ENCODE peak calls at places on chromosomes 7 and 10, in nine cellular contexts. Y, R, K, S, L, M, C, T and N are unnamed samples.

GRCh38 chr10:78623577-78624215 is 445.1 kb upstream of the ZMIZ1 start:
- DNase-seq in R (peak), S (peak), Y (no peak), K (no peak), C (no peak), M (peak), T (no peak), L (no peak), N (peak)

GRCh38 chr10:44513592-44513991 is 128.7 kb upstream of the CXCL12 start:
- DNase-seq in T (no peak), C (no peak), R (no peak), Y (no peak), S (no peak), K (peak), M (no peak), L (no peak), N (no peak)

GRCh38 chr10:6755891-6756460 is 175.9 kb upstream of the PRKCQ start:
- DNase-seq in C (no peak), R (no peak), K (no peak), S (peak), Y (no peak), L (no peak), M (peak), T (no peak), N (peak)

GRCh38 chr7:54529568-54529967 is 12.6 kb upstream of the VSTM2A start:
- DNase-seq in T (no peak), S (no peak), M (no peak), R (no peak), L (no peak), K (no peak), C (no peak), Y (no peak), N (no peak)

GRCh38 chr10:74718208-74718607 is 108.2 kb upstream of the KAT6B start:
- DNase-seq in M (no peak), S (no peak), K (no peak), R (no peak), L (no peak), Y (no peak), C (no peak), T (no peak), N (no peak)

GRCh38 chr10:93062499-93063216 is 2.1 kb downstream of the CYP26C1 start:
- DNase-seq in C (peak), M (no peak), L (peak), K (no peak), S (peak), T (peak), Y (no peak), R (no peak), N (no peak)

GRCh38 chr10:24213881-24214280 is 4.9 kb downstream of the KIAA1217 start:
- DNase-seq in Y (no peak), L (no peak), M (no peak), T (no peak), R (no peak), C (no peak), S (no peak), K (no peak), N (no peak)

GRCh38 chr10:69703766-69704191 is 73.7 kb downstream of the FAM241B start:
- DNase-seq in K (no peak), Y (no peak), L (no peak), S (peak), T (no peak), R (peak), M (peak), C (no peak), N (peak)

GRCh38 chr10:43220971-43221418 is 45.9 kb downstream of the RASGEF1A start:
- DNase-seq in L (peak), T (no peak), M (no peak), S (no peak), K (peak), R (no peak), C (no peak), Y (no peak), N (no peak)

GRCh38 chr7:140060788-140061606 is 1.8 kb downstream of the PARP12 start:
- DNase-seq in S (no peak), M (no peak), Y (peak), C (peak), T (peak), R (no peak), K (no peak), L (no peak), N (no peak)

GRCh38 chr7:951881-952547 is 2.5 kb downstream of the ADAP1 start:
- DNase-seq in K (peak), R (no peak), C (no peak), Y (no peak), M (no peak), T (no peak), L (peak), S (no peak), N (no peak)
- TF ChIP-seq CTCF in K (no peak), R (no peak), C (no peak), Y (no peak), M (no peak), T (no peak), L (no peak), S (no peak), N (no peak)

DNA sequence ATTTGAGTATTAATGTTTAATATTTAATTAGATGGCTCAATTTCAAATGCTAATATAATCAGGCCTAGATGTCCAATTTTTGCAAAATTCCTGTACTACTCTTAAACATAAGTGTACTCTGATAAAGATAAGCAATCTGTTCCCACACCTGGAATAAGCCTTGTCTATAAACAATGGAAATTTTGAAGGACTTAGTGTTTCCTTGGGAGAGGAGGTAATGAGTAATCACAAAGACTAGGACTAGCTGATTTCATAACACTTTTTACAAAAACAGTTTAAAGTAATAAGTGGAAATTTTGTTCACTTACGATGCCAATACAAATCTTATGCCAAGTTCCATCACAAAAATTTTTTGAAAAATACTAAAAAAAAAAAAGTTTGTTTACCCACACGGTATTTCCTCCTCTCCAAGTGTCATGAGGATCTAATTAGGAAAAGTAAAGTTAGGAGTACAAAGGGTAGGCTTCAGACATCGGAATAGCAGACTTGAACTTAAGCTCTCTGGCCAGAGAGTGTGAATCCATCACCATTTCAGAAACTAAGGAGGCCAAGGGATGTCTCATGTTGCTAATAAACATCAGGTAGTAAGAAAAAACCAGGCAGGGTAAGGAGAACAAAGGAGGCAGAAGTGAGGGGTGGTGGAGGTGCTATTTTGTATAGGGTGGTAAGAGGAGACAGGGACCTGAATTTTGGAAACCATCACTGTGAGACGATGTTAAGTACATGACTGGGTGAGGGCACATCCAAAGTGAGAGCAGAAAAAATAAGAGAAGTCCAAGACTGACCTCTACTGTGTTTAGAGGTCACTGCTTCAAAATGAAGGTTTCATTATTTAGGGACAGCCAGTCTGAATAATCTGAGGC is 61.3 kb downstream of the RAPGEF5 start:
- DNase-seq in M (no peak), L (no peak), R (no peak), K (no peak), Y (no peak), T (no peak), S (peak), C (no peak), N (no peak)
- TF ChIP-seq CTCF in M (no peak), L (no peak), R (no peak), K (peak), Y (peak), T (no peak), S (no peak), C (no peak), N (no peak)

DNA sequence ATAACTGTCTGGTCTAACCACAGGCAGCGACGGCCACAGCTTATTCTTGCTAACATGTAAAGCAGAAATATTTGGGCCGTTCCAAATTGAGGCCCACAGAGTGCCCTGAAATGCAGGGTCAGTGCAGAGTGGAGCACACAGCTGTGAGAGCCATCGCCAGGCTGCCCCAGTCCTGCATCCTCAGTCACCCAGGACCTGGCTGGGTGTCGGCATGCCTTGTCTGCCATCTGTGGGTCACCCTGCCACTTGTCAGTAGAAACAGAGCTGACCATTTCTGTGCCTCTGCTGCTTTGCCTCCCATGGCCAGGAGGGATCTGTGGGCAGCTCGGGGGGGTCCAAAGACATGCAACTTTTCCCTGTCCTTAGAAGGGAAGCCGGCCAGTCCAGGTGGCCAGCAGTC is 57.3 kb upstream of the BTBD16 start:
- DNase-seq in T (no peak), S (no peak), C (no peak), M (no peak), R (no peak), Y (no peak), L (no peak), K (no peak), N (no peak)
- TF ChIP-seq CTCF in T (peak), S (no peak), C (no peak), M (no peak), R (no peak), Y (no peak), L (no peak), K (no peak), N (no peak)

DNA sequence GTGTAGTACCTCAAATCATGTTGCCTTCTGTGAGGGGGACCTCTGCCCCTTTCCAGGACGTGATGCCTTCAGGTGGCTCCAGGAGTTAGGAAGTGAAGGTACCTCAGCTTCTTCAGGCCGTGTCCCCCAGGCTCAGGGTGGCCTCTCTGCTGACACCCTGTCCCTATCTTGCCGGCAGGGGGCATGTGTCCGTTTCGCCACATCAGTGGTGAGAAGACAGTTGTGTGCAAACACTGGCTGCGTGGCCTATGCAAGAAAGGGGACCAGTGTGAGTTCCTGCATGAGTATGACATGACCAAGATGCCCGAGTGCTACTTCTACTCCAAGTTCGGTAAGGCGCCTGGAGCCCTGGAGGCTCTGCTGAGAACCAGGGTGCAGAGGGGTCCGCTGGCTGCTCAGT is 9.2 kb downstream of the CPSF4 start:
- DNase-seq in K (no peak), R (no peak), M (no peak), T (no peak), S (no peak), Y (no peak), L (no peak), C (no peak), N (no peak)
- TF ChIP-seq CTCF in K (no peak), R (no peak), M (no peak), T (peak), S (no peak), Y (peak), L (no peak), C (no peak), N (peak)

GRCh38 chr10:22986771-22987542 is 59.1 kb downstream of the ARMC3 start:
- DNase-seq in T (no peak), S (peak), Y (no peak), L (no peak), C (no peak), M (no peak), R (no peak), K (no peak), N (no peak)
- TF ChIP-seq CTCF in T (peak), S (peak), Y (peak), L (no peak), C (no peak), M (no peak), R (peak), K (peak), N (peak)

GRCh38 chr7:87218941-87219544 is 489 bp downstream of the TMEM243 start:
- DNase-seq in S (peak), Y (no peak), M (no peak), R (no peak), K (peak), T (no peak), L (peak), C (peak), N (no peak)

GRCh38 chr7:87220734-87221215 is 1.2 kb upstream of the TMEM243 start:
- DNase-seq in R (no peak), K (no peak), T (no peak), Y (no peak), M (no peak), S (no peak), L (no peak), C (peak), N (no peak)

GRCh38 chr7:87217983-87218653 is 1.4 kb downstream of the TMEM243 start:
- DNase-seq in Y (no peak), M (no peak), T (no peak), C (no peak), S (no peak), L (no peak), K (no peak), R (no peak), N (no peak)

GRCh38 chr7:87220026-87220733 is 648 bp upstream of the TMEM243 start:
- DNase-seq in T (peak), M (peak), R (no peak), L (peak), Y (peak), C (peak), S (peak), K (peak), N (no peak)

GRCh38 chr7:87219545-87220025 is at the start of gene TMEM243:
- DNase-seq in R (no peak), K (peak), C (peak), L (peak), Y (peak), S (peak), T (peak), M (no peak), N (no peak)
- TF ChIP-seq CTCF in R (peak), K (no peak), C (no peak), L (no peak), Y (peak), S (no peak), T (no peak), M (no peak), N (peak)

GRCh38 chr7:159153511-159153910 is 8.8 kb upstream of the VIPR2 start:
- DNase-seq in K (no peak), M (no peak), R (no peak), C (no peak), S (no peak), L (no peak), T (no peak), Y (no peak), N (no peak)

GRCh38 chr7:159152816-159153215 is 8.1 kb upstream of the VIPR2 start:
- DNase-seq in C (no peak), Y (no peak), R (no peak), T (no peak), K (no peak), L (no peak), S (no peak), M (no peak), N (no peak)

GRCh38 chr7:159155410-159155809 is 10.7 kb upstream of the VIPR2 start:
- DNase-seq in C (no peak), S (no peak), Y (no peak), R (no peak), K (no peak), L (no peak), T (no peak), M (no peak), N (no peak)

GRCh38 chr7:159156436-159157245 is 12.0 kb upstream of the VIPR2 start:
- DNase-seq in C (no peak), R (no peak), T (no peak), M (no peak), K (no peak), S (no peak), L (no peak), Y (no peak), N (no peak)

DNA sequence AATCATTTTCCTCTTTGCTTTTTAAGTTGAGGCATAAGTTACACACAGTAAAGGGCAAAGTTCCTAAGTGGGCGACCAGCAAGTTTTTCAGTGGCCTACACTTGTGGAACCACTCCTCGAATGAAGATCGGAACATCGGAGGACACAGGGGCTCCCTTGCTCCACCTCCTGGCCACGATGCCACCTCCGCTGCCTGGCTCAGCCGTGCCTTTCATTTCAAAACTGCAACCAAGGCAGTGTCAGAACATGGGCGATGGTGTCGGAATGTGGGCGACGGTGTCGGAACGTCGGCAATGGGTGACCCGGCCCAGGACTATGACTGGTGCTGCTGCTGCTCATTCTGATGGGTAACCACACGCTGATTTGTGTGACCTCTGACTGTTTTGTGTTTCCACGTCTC is 9.6 kb upstream of the VIPR2 start:
- DNase-seq in R (no peak), C (no peak), L (no peak), S (no peak), Y (no peak), K (no peak), M (no peak), T (no peak), N (no peak)
- TF ChIP-seq CTCF in R (no peak), C (no peak), L (no peak), S (no peak), Y (no peak), K (peak), M (no peak), T (no peak), N (no peak)